ENCODE peak calls at places on chromosome 11, in seven cellular contexts. One of them, this sample, is unnamed.

GRCh38 chr11:133081020-133081419 is 451.3 kb downstream of the OPCML start:
- DNase-seq in activated naive CD4-positive, alpha-beta T cell: no peak
- DNase-seq in HS-27A: no peak
- DNase-seq in cerebellum: no peak
- DNase-seq in SK-N-MC: no peak
- DNase-seq in NCI-H2029: no peak
- DNase-seq in GM06990: no peak
- DNase-seq in this sample: no peak

GRCh38 chr11:69836401-69836800 is 17.2 kb upstream of the FGF3 start:
- DNase-seq in activated naive CD4-positive, alpha-beta T cell: no peak
- DNase-seq in HS-27A: no peak
- DNase-seq in cerebellum: no peak
- DNase-seq in SK-N-MC: no peak
- DNase-seq in NCI-H2029: no peak
- DNase-seq in GM06990: no peak
- DNase-seq in this sample: no peak

GRCh38 chr11:3205261-3206127 is 13.1 kb downstream of the MRGPRG start:
- DNase-seq in activated naive CD4-positive, alpha-beta T cell: no peak
- DNase-seq in HS-27A: no peak
- DNase-seq in cerebellum: no peak
- DNase-seq in SK-N-MC: no peak
- DNase-seq in NCI-H2029: no peak
- DNase-seq in GM06990: no peak
- DNase-seq in this sample: no peak

GRCh38 chr11:79253280-79253679 is 187.6 kb downstream of the TENM4 start:
- DNase-seq in activated naive CD4-positive, alpha-beta T cell: no peak
- DNase-seq in HS-27A: no peak
- DNase-seq in cerebellum: peak
- DNase-seq in SK-N-MC: no peak
- DNase-seq in NCI-H2029: peak
- DNase-seq in GM06990: no peak
- DNase-seq in this sample: no peak

GRCh38 chr11:69403556-69404215 is 77.8 kb upstream of the LINC01488 start:
- DNase-seq in activated naive CD4-positive, alpha-beta T cell: no peak
- DNase-seq in HS-27A: no peak
- DNase-seq in cerebellum: no peak
- DNase-seq in SK-N-MC: no peak
- DNase-seq in NCI-H2029: no peak
- DNase-seq in GM06990: no peak
- DNase-seq in this sample: no peak

GRCh38 chr11:34358258-34358665 is 452 bp upstream of the ABTB2 start:
- DNase-seq in activated naive CD4-positive, alpha-beta T cell: peak
- DNase-seq in HS-27A: no peak
- DNase-seq in cerebellum: no peak
- DNase-seq in SK-N-MC: peak
- DNase-seq in NCI-H2029: peak
- DNase-seq in GM06990: peak
- DNase-seq in this sample: peak

GRCh38 chr11:19816817-19817216 is 104.2 kb downstream of the NAV2 start:
- DNase-seq in activated naive CD4-positive, alpha-beta T cell: no peak
- DNase-seq in HS-27A: no peak
- DNase-seq in cerebellum: no peak
- DNase-seq in SK-N-MC: no peak
- DNase-seq in NCI-H2029: no peak
- DNase-seq in GM06990: no peak
- DNase-seq in this sample: no peak

GRCh38 chr11:15707971-15708370 is 593.2 kb downstream of the INSC start:
- DNase-seq in activated naive CD4-positive, alpha-beta T cell: no peak
- DNase-seq in HS-27A: no peak
- DNase-seq in cerebellum: peak
- DNase-seq in SK-N-MC: no peak
- DNase-seq in NCI-H2029: peak
- DNase-seq in GM06990: no peak
- DNase-seq in this sample: peak

GRCh38 chr11:108897071-108897481 is 232.2 kb downstream of the DDX10 start:
- DNase-seq in activated naive CD4-positive, alpha-beta T cell: no peak
- DNase-seq in HS-27A: no peak
- DNase-seq in cerebellum: no peak
- DNase-seq in SK-N-MC: no peak
- DNase-seq in NCI-H2029: no peak
- DNase-seq in GM06990: no peak
- DNase-seq in this sample: no peak

GRCh38 chr11:118530180-118530682 is 761 bp upstream of the TMEM25 start:
- DNase-seq in activated naive CD4-positive, alpha-beta T cell: no peak
- DNase-seq in HS-27A: no peak
- DNase-seq in cerebellum: peak
- DNase-seq in SK-N-MC: no peak
- DNase-seq in NCI-H2029: peak
- DNase-seq in GM06990: no peak
- DNase-seq in this sample: peak

GRCh38 chr11:128862913-128863660 is 4.0 kb downstream of the KCNJ1 start:
- DNase-seq in activated naive CD4-positive, alpha-beta T cell: no peak
- DNase-seq in HS-27A: peak
- DNase-seq in cerebellum: no peak
- DNase-seq in SK-N-MC: no peak
- DNase-seq in NCI-H2029: no peak
- DNase-seq in GM06990: no peak
- DNase-seq in this sample: no peak

GRCh38 chr11:1546536-1547466 is 25.3 kb downstream of the DUSP8 start:
- DNase-seq in activated naive CD4-positive, alpha-beta T cell: no peak
- DNase-seq in HS-27A: no peak
- DNase-seq in cerebellum: peak
- DNase-seq in SK-N-MC: no peak
- DNase-seq in NCI-H2029: peak
- DNase-seq in GM06990: peak
- DNase-seq in this sample: peak

GRCh38 chr11:65132988-65133700 is 1.2 kb downstream of the SYVN1 start:
- DNase-seq in activated naive CD4-positive, alpha-beta T cell: no peak
- DNase-seq in HS-27A: no peak
- DNase-seq in cerebellum: no peak
- DNase-seq in SK-N-MC: no peak
- DNase-seq in NCI-H2029: peak
- DNase-seq in GM06990: peak
- DNase-seq in this sample: peak

GRCh38 chr11:62337682-62338181 is 484 bp downstream of the ASRGL1 start:
- DNase-seq in activated naive CD4-positive, alpha-beta T cell: no peak
- DNase-seq in HS-27A: no peak
- DNase-seq in cerebellum: peak
- DNase-seq in SK-N-MC: no peak
- DNase-seq in NCI-H2029: peak
- DNase-seq in GM06990: peak
- DNase-seq in this sample: peak

GRCh38 chr11:36339899-36340298 is 43.8 kb downstream of the PRR5L start:
- DNase-seq in activated naive CD4-positive, alpha-beta T cell: no peak
- DNase-seq in HS-27A: no peak
- DNase-seq in cerebellum: no peak
- DNase-seq in SK-N-MC: no peak
- DNase-seq in NCI-H2029: no peak
- DNase-seq in GM06990: no peak
- DNase-seq in this sample: no peak

GRCh38 chr11:132941024-132941646 is 591.2 kb downstream of the OPCML start:
- DNase-seq in activated naive CD4-positive, alpha-beta T cell: no peak
- DNase-seq in HS-27A: no peak
- DNase-seq in cerebellum: peak
- DNase-seq in SK-N-MC: no peak
- DNase-seq in NCI-H2029: no peak
- DNase-seq in GM06990: no peak
- DNase-seq in this sample: peak

GRCh38 chr11:102683277-102683676 is 22.3 kb downstream of the MMP27 start:
- DNase-seq in activated naive CD4-positive, alpha-beta T cell: no peak
- DNase-seq in HS-27A: no peak
- DNase-seq in cerebellum: no peak
- DNase-seq in SK-N-MC: no peak
- DNase-seq in NCI-H2029: no peak
- DNase-seq in GM06990: no peak
- DNase-seq in this sample: no peak

GRCh38 chr11:60870276-60870675 is 2.9 kb downstream of the ZP1 start:
- DNase-seq in activated naive CD4-positive, alpha-beta T cell: no peak
- DNase-seq in HS-27A: no peak
- DNase-seq in cerebellum: peak
- DNase-seq in SK-N-MC: no peak
- DNase-seq in NCI-H2029: peak
- DNase-seq in GM06990: no peak
- DNase-seq in this sample: peak

GRCh38 chr11:122186439-122187080 is 70.5 kb upstream of the BLID start:
- DNase-seq in activated naive CD4-positive, alpha-beta T cell: no peak
- DNase-seq in HS-27A: no peak
- DNase-seq in cerebellum: no peak
- DNase-seq in SK-N-MC: no peak
- DNase-seq in NCI-H2029: no peak
- DNase-seq in GM06990: no peak
- DNase-seq in this sample: no peak

GRCh38 chr11:68470304-68470811 is 9.8 kb downstream of the PPP6R3 start:
- DNase-seq in activated naive CD4-positive, alpha-beta T cell: no peak
- DNase-seq in HS-27A: no peak
- DNase-seq in cerebellum: no peak
- DNase-seq in SK-N-MC: no peak
- DNase-seq in NCI-H2029: no peak
- DNase-seq in GM06990: no peak
- DNase-seq in this sample: no peak

GRCh38 chr11:76744186-76745058 is 38.7 kb upstream of the TSKU start:
- DNase-seq in activated naive CD4-positive, alpha-beta T cell: no peak
- DNase-seq in HS-27A: no peak
- DNase-seq in cerebellum: no peak
- DNase-seq in SK-N-MC: no peak
- DNase-seq in NCI-H2029: no peak
- DNase-seq in GM06990: no peak
- DNase-seq in this sample: no peak

GRCh38 chr11:106974831-106975230 is 43.4 kb downstream of the GUCY1A2 start:
- DNase-seq in activated naive CD4-positive, alpha-beta T cell: no peak
- DNase-seq in HS-27A: no peak
- DNase-seq in cerebellum: no peak
- DNase-seq in SK-N-MC: no peak
- DNase-seq in NCI-H2029: no peak
- DNase-seq in GM06990: no peak
- DNase-seq in this sample: no peak

GRCh38 chr11:132655187-132655855 is 877.0 kb downstream of the OPCML start:
- DNase-seq in activated naive CD4-positive, alpha-beta T cell: no peak
- DNase-seq in HS-27A: no peak
- DNase-seq in cerebellum: peak
- DNase-seq in SK-N-MC: no peak
- DNase-seq in NCI-H2029: no peak
- DNase-seq in GM06990: no peak
- DNase-seq in this sample: no peak

GRCh38 chr11:10809373-10810199 is 860 bp upstream of the EIF4G2 start:
- DNase-seq in activated naive CD4-positive, alpha-beta T cell: peak
- DNase-seq in HS-27A: peak
- DNase-seq in cerebellum: peak
- DNase-seq in SK-N-MC: no peak
- DNase-seq in NCI-H2029: peak
- DNase-seq in GM06990: no peak
- DNase-seq in this sample: peak

GRCh38 chr11:77213589-77214428 is 85.8 kb downstream of the MYO7A start:
- DNase-seq in activated naive CD4-positive, alpha-beta T cell: no peak
- DNase-seq in HS-27A: no peak
- DNase-seq in cerebellum: no peak
- DNase-seq in SK-N-MC: no peak
- DNase-seq in NCI-H2029: no peak
- DNase-seq in GM06990: no peak
- DNase-seq in this sample: no peak

GRCh38 chr11:17494019-17494418 is 17.4 kb upstream of the ABCC8 start:
- DNase-seq in activated naive CD4-positive, alpha-beta T cell: no peak
- DNase-seq in HS-27A: no peak
- DNase-seq in cerebellum: peak
- DNase-seq in SK-N-MC: no peak
- DNase-seq in NCI-H2029: no peak
- DNase-seq in GM06990: no peak
- DNase-seq in this sample: no peak

GRCh38 chr11:112513417-112513816 is 252.8 kb upstream of the PLET1 start:
- DNase-seq in activated naive CD4-positive, alpha-beta T cell: no peak
- DNase-seq in HS-27A: no peak
- DNase-seq in cerebellum: no peak
- DNase-seq in SK-N-MC: no peak
- DNase-seq in NCI-H2029: no peak
- DNase-seq in GM06990: no peak
- DNase-seq in this sample: peak

GRCh38 chr11:128660957-128661356 is 32.9 kb upstream of the FLI1 start:
- DNase-seq in activated naive CD4-positive, alpha-beta T cell: no peak
- DNase-seq in HS-27A: no peak
- DNase-seq in cerebellum: no peak
- DNase-seq in SK-N-MC: no peak
- DNase-seq in NCI-H2029: no peak
- DNase-seq in GM06990: no peak
- DNase-seq in this sample: no peak